ENCODE peak calls at places on chromosome 17, in ten cellular contexts. T, U, D, G, E, F, S, R, N and I are unnamed samples.

GRCh38 chr17:13393841-13394710 is 207.7 kb downstream of the HS3ST3A1 start:
- DNase-seq in T (peak; percentile 25), U (no peak), D (peak; percentile 52), G (no peak), E (no peak), F (no peak), S (no peak), R (no peak), N (no peak), I (no peak)

GRCh38 chr17:2853111-2853721 is 57.0 kb downstream of the RAP1GAP2 start:
- DNase-seq in T (peak; percentile 60), U (no peak), D (peak; percentile 72), G (no peak), E (peak; percentile 72), F (no peak), S (no peak), R (peak; percentile 63), N (no peak), I (no peak)

GRCh38 chr17:67218385-67218950 is 26.5 kb downstream of the HELZ start:
- DNase-seq in T (peak; percentile 46), U (no peak), D (no peak), G (no peak), E (no peak), F (peak; percentile 43), S (no peak), R (no peak), N (no peak), I (no peak)

GRCh38 chr17:39769974-39770587 is 32.3 kb downstream of the GRB7 start:
- DNase-seq in T (peak; percentile 97), U (no peak), D (no peak), G (no peak), E (no peak), F (no peak), S (no peak), R (no peak), N (no peak), I (no peak)

GRCh38 chr17:72122668-72123495 is 2.1 kb downstream of the SOX9 start:
- DNase-seq in T (no peak), U (no peak), D (no peak), G (no peak), E (peak; percentile 75), F (no peak), S (no peak), R (no peak), N (peak; percentile 31), I (no peak)

GRCh38 chr17:31690118-31690517 is 168.9 kb downstream of the COPRS start:
- DNase-seq in T (peak; percentile 93), U (no peak), D (no peak), G (no peak), E (no peak), F (no peak), S (no peak), R (no peak), N (no peak), I (no peak)

GRCh38 chr17:39699818-39700147 is at the start of gene ERBB2:
- DNase-seq in T (no peak), U (no peak), D (peak; percentile 78), G (no peak), E (peak; percentile 85), F (no peak), S (no peak), R (peak; percentile 92), N (no peak), I (no peak)

GRCh38 chr17:36755586-36755985 is 154.2 kb downstream of the MRM1 start:
- DNase-seq in T (peak; percentile 11), U (no peak), D (no peak), G (no peak), E (peak; percentile 70), F (no peak), S (no peak), R (peak; percentile 74), N (no peak), I (no peak)

GRCh38 chr17:19487009-19487600 is 46.5 kb upstream of the SLC47A1 start:
- DNase-seq in T (no peak), U (no peak), D (no peak), G (no peak), E (no peak), F (no peak), S (no peak), R (no peak), N (no peak), I (no peak)

GRCh38 chr17:19876524-19877161 is 8.9 kb upstream of the ULK2 start:
- DNase-seq in T (no peak), U (no peak), D (peak; percentile 57), G (no peak), E (no peak), F (no peak), S (peak; percentile 14), R (no peak), N (no peak), I (peak; percentile 82)

GRCh38 chr17:63477471-63478440 is 895 bp downstream of the ACE start:
- DNase-seq in T (no peak), U (no peak), D (no peak), G (no peak), E (no peak), F (no peak), S (no peak), R (no peak), N (no peak), I (no peak)

GRCh38 chr17:73650147-73650546 is 5.9 kb upstream of the SDK2 start:
- DNase-seq in T (no peak), U (no peak), D (no peak), G (no peak), E (peak; percentile 64), F (no peak), S (no peak), R (peak; percentile 60), N (no peak), I (peak; percentile 5)

GRCh38 chr17:36918260-36918691 is 19.0 kb upstream of the LHX1 start:
- DNase-seq in T (peak; percentile 75), U (no peak), D (no peak), G (no peak), E (peak; percentile 57), F (no peak), S (no peak), R (peak; percentile 70), N (no peak), I (no peak)

GRCh38 chr17:77526728-77527355 is 386.1 kb downstream of the SEC14L1 start:
- DNase-seq in T (peak; percentile 28), U (no peak), D (no peak), G (no peak), E (no peak), F (no peak), S (no peak), R (no peak), N (no peak), I (no peak)

GRCh38 chr17:63514477-63514876 is 8.7 kb upstream of the KCNH6 start:
- DNase-seq in T (no peak), U (no peak), D (no peak), G (no peak), E (no peak), F (no peak), S (no peak), R (no peak), N (no peak), I (no peak)

GRCh38 chr17:6496636-6497441 is 52.6 kb downstream of the PIMREG start:
- DNase-seq in T (no peak), U (no peak), D (no peak), G (no peak), E (no peak), F (no peak), S (no peak), R (no peak), N (no peak), I (no peak)

GRCh38 chr17:19447085-19447583 is 36.1 kb downstream of the RNF112 start:
- DNase-seq in T (peak; percentile 62), U (no peak), D (peak; percentile 48), G (peak; percentile 52), E (peak; percentile 79), F (no peak), S (no peak), R (peak; percentile 75), N (peak; percentile 49), I (no peak)

GRCh38 chr17:70527364-70527888 is 358.1 kb downstream of the KCNJ2 start:
- DNase-seq in T (no peak), U (no peak), D (no peak), G (no peak), E (no peak), F (no peak), S (peak; percentile 5), R (no peak), N (no peak), I (no peak)

GRCh38 chr17:45692661-45693060 is 91.5 kb upstream of the CRHR1 start:
- DNase-seq in T (no peak), U (no peak), D (no peak), G (no peak), E (no peak), F (no peak), S (no peak), R (no peak), N (no peak), I (no peak)

GRCh38 chr17:40606548-40607353 is 40.9 kb downstream of the SMARCE1 start:
- DNase-seq in T (no peak), U (no peak), D (no peak), G (no peak), E (no peak), F (no peak), S (no peak), R (no peak), N (no peak), I (no peak)

GRCh38 chr17:50276588-50277356 is 2.5 kb downstream of the TMEM92 start:
- DNase-seq in T (no peak), U (no peak), D (peak; percentile 4), G (no peak), E (no peak), F (no peak), S (no peak), R (peak; percentile 51), N (no peak), I (no peak)

GRCh38 chr17:77126519-77126918 is 14.2 kb upstream of the SEC14L1 start:
- DNase-seq in T (no peak), U (no peak), D (no peak), G (no peak), E (no peak), F (no peak), S (no peak), R (peak; percentile 36), N (no peak), I (no peak)

GRCh38 chr17:42953669-42954068 is 10.6 kb downstream of the AARSD1 start:
- DNase-seq in T (no peak), U (no peak), D (no peak), G (no peak), E (no peak), F (no peak), S (no peak), R (no peak), N (no peak), I (no peak)

GRCh38 chr17:65485388-65486299 is 75.8 kb downstream of the AXIN2 start:
- DNase-seq in T (no peak), U (no peak), D (peak; percentile 74), G (no peak), E (no peak), F (no peak), S (no peak), R (no peak), N (no peak), I (no peak)

GRCh38 chr17:75814900-75815373 is 29.3 kb downstream of the UNC13D start:
- DNase-seq in T (peak; percentile 85), U (no peak), D (no peak), G (no peak), E (no peak), F (no peak), S (no peak), R (peak; percentile 46), N (no peak), I (no peak)